ENCODE peak calls at places on chromosomes 7 and 10, in four cellular contexts. T is tibial nerve, I is GM13977, Z is fibroblast of pulmonary artery. F is an unnamed sample.

GRCh38 chr7:1386623-1387220 is 72.5 kb downstream of the MICALL2 start:
- DNase-seq in T (no peak), I (no peak), Z (no peak), F (no peak)

GRCh38 chr7:151085691-151086620 is at the start of gene AGAP3:
- DNase-seq in T (peak), I (peak), Z (peak), F (no peak)

GRCh38 chr10:13661261-13661660 is 74.5 kb downstream of the PRPF18 start:
- DNase-seq in T (no peak), I (no peak), Z (no peak), F (no peak)

GRCh38 chr7:154789404-154789803 is 213.5 kb downstream of the PAXIP1 start:
- DNase-seq in T (no peak), I (no peak), Z (no peak), F (no peak)

GRCh38 chr10:42989481-42989921 is 87.4 kb upstream of the RET start:
- DNase-seq in T (no peak), I (no peak), Z (no peak), F (no peak)

GRCh38 chr10:128855656-128856428 is 611.2 kb upstream of the MGMT start:
- DNase-seq in T (no peak), I (no peak), Z (no peak), F (no peak)

GRCh38 chr7:75649462-75649861 is 89.3 kb downstream of the HIP1 start:
- DNase-seq in T (no peak), I (no peak), Z (no peak), F (no peak)

GRCh38 chr7:158394936-158395335 is 192.7 kb downstream of the PTPRN2 start:
- DNase-seq in T (no peak), I (no peak), Z (no peak), F (no peak)

GRCh38 chr7:143882020-143882610 is 19.9 kb downstream of the TCAF1 start:
- DNase-seq in T (no peak), I (peak), Z (peak), F (no peak)

GRCh38 chr10:74558403-74558802 is 268.0 kb upstream of the KAT6B start:
- DNase-seq in T (no peak), I (no peak), Z (no peak), F (no peak)

GRCh38 chr7:22137026-22137425 is 191.3 kb upstream of the CDCA7L start:
- DNase-seq in T (no peak), I (no peak), Z (peak), F (no peak)

GRCh38 chr10:109981641-109982040 is 26.1 kb upstream of the ADD3 start:
- DNase-seq in T (no peak), I (no peak), Z (peak), F (no peak)

GRCh38 chr7:73330772-73331171 is 2.8 kb downstream of the FKBP6 start:
- DNase-seq in T (no peak), I (no peak), Z (no peak), F (no peak)

GRCh38 chr7:80387634-80388033 is 124.2 kb downstream of the GNAT3 start:
- DNase-seq in T (no peak), I (no peak), Z (no peak), F (no peak)

GRCh38 chr7:90816511-90817142 is 220.5 kb downstream of the CDK14 start:
- DNase-seq in T (no peak), I (peak), Z (peak), F (no peak)

GRCh38 chr7:29556405-29557195 is 7.0 kb upstream of the PRR15 start:
- DNase-seq in T (no peak), I (no peak), Z (no peak), F (no peak)

GRCh38 chr10:43671659-43672555 is 23.2 kb upstream of the ZNF32 start:
- DNase-seq in T (no peak), I (peak), Z (peak), F (no peak)

GRCh38 chr7:124155400-124156022 is 122.6 kb upstream of the TMEM229A start:
- DNase-seq in T (no peak), I (peak), Z (peak), F (no peak)

GRCh38 chr7:124152859-124153692 is 120.2 kb upstream of the TMEM229A start:
- DNase-seq in T (no peak), I (no peak), Z (peak), F (no peak)
- TF ChIP-seq CTCF in T (peak), I (peak), Z (peak), F (no peak)

DNA sequence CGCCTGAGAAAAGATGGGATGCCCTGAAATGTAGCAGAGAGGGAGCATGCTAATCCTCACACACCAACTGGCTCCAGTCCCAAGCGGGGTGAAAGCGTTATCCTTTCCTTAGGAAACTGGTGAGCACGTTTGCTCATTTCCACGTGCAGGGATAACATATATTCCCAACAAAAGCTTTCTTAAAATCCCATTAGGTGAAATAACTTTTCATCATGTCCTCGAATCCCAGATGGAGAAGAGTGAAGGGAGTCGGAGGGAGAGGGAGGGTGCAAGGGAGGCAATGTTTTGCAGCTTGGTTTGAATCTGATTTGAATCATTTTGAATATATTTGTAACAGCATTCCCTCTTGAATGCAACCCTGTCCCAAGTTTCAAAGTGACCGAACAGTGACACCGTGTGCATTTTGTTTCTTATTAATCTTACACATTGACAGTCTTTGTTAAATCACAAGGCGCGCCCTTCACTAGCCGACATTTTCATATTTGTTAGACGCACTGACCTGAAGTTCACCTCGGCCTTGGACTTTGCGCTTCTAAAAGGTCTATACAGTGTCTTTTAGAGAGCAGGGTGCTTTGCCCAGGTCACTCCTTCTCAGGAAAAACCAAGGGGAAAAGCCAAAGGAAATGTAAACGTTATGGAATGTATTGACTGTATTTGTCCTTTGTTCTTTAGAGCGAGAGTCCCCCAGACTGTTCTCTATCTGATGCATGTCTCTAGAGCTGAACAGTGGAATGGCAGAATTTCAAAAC is 3.0 kb upstream of the HOXA4 start:
- DNase-seq in T (no peak), I (no peak), Z (no peak), F (peak)
- TF ChIP-seq CTCF in T (no peak), I (no peak), Z (no peak), F (no peak)

DNA sequence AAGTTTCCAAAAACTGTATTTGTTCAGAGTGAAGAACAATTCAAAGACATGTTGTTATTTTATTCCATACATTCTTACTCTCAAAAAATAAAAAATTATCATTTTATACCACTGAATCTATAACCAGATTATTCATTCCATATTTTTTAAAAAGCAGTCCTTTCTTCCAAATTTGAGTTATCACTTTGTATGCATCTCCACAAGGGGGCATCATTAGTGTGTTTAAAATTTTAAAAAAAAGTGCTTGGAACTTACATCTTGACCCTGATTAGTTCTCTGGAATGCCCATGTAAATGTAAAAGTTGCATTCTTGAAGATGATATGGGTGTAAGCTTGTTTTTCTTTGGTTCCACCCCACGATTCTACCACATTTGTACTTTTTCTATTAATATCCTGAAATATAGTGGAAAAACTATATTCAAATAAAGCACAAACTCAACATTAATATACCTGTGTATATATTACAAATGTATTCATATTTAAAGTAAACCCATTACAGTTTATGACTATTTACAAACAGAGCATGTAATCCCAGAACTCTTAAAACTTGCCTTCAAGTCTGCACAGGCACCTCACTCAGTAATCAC is 144.9 kb downstream of the ELAPOR2 start:
- DNase-seq in T (no peak), I (no peak), Z (peak), F (no peak)
- TF ChIP-seq CTCF in T (peak), I (peak), Z (peak), F (no peak)

GRCh38 chr10:96267234-96267705 is 4.1 kb downstream of the BLNK start:
- DNase-seq in T (no peak), I (no peak), Z (no peak), F (no peak)

GRCh38 chr10:96268341-96268909 is 2.9 kb downstream of the BLNK start:
- DNase-seq in T (no peak), I (no peak), Z (no peak), F (no peak)

GRCh38 chr10:96263684-96264083 is 7.7 kb downstream of the BLNK start:
- DNase-seq in T (no peak), I (no peak), Z (no peak), F (no peak)

GRCh38 chr10:96264938-96265337 is 6.4 kb downstream of the BLNK start:
- DNase-seq in T (no peak), I (no peak), Z (no peak), F (no peak)

DNA sequence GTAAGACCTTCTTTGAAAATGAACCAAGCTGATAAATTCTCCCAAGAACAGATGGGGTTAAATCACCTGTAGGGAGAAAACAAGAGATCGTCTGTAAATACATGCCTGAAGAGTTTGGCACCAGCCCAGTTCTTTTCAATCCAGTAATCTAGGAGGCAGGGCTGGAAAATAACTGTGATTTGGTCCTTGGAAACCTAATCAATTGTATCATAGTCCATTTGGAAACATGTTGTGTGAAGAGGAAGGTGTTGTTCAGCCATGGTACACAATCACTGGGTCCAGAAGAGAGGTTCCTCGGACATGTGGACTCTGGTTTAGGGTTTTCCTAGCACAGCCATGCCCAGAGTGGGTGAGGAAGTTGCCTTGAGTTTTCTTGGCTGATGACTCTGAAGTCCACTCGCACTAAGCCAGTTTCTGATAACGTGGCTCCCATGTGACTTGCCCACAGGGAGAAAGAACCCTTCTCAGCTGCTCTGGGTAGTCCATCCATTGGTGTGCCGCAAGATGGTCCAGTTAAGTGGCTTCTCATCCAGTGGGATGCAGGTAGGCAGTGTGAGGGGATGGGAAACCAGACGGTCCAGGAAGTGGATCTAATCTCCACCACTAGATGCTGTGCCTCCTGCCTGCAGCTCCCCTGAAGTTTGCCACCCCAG is 5.1 kb downstream of the BLNK start:
- DNase-seq in T (no peak), I (no peak), Z (no peak), F (no peak)
- TF ChIP-seq CTCF in T (no peak), I (no peak), Z (no peak), F (no peak)

DNA sequence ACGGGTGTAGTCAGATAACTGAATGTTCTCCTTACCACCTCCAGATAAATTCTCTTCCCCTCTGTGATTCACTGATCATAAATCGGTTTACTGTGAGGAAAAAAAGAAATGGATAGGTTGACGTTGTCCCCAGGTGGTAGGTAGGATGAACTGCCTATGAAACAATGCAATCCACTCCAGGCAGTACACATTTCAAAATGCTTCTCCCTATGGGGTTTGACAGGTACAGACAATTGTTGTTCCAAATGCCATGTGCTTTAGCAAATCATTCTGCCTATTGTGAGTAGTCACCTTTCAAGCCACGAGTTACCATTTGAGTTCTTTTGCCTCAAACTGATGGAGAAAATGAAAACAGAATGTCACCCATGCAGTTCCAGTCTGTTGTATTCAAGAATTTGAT is 21.8 kb downstream of the VIM start:
- DNase-seq in T (no peak), I (no peak), Z (peak), F (no peak)
- TF ChIP-seq CTCF in T (peak), I (no peak), Z (peak), F (no peak)

F was measured in omental fat pad.